ENCODE peak calls at places on chromosomes 2 and 18, in five cellular contexts. B, O, P, Z and T are unnamed samples.

GRCh38 chr18:67597759-67598158 is 81.2 kb upstream of the DSEL start:
- DNase-seq in P (no peak), Z (no peak), O (no peak), B (no peak), T (no peak)

GRCh38 chr2:71327916-71328315 is 3.7 kb upstream of the ZNF638 start:
- DNase-seq in B (no peak), Z (no peak), P (no peak), O (no peak), T (no peak)

GRCh38 chr2:68465081-68465916 is 1.8 kb downstream of the FBXO48 start:
- DNase-seq in Z (no peak), P (no peak), B (no peak), O (no peak), T (no peak)

GRCh38 chr2:231717281-231718180 is 9.2 kb downstream of the PTMA start:
- DNase-seq in P (peak; percentile 67), Z (no peak), O (peak; percentile 53), B (peak; percentile 62), T (peak; percentile 64)

GRCh38 chr2:35714883-35715282 is 640.7 kb upstream of the CRIM1 start:
- DNase-seq in P (no peak), B (no peak), O (no peak), Z (no peak), T (no peak)

GRCh38 chr2:170354409-170354808 is 176.5 kb downstream of the MYO3B start:
- DNase-seq in P (no peak), O (no peak), B (no peak), Z (peak; percentile 23), T (no peak)

GRCh38 chr2:66569321-66569851 is 134.5 kb downstream of the MEIS1 start:
- DNase-seq in Z (no peak), P (no peak), B (no peak), O (no peak), T (no peak)

GRCh38 chr2:25939257-25939668 is 43.0 kb downstream of the KIF3C start:
- DNase-seq in Z (no peak), O (no peak), P (no peak), B (peak; percentile 3), T (no peak)

GRCh38 chr18:23871410-23871809 is 143.1 kb upstream of the TTC39C start:
- DNase-seq in Z (no peak), P (no peak), O (peak; percentile 21), B (no peak), T (no peak)

GRCh38 chr2:236715511-236715961 is 145.9 kb downstream of the ACKR3 start:
- DNase-seq in Z (no peak), B (no peak), P (no peak), O (no peak), T (no peak)

GRCh38 chr2:27264253-27264752 is 1.5 kb upstream of the SLC30A3 start:
- DNase-seq in O (no peak), P (no peak), B (no peak), Z (no peak), T (no peak)

GRCh38 chr2:80467262-80467811 is 162.8 kb upstream of the LRRTM1 start:
- DNase-seq in O (no peak), Z (no peak), B (no peak), P (no peak), T (no peak)

GRCh38 chr2:218378053-218378452 is 4.0 kb upstream of the SLC11A1 start:
- DNase-seq in P (no peak), O (no peak), Z (no peak), B (no peak), T (no peak)

GRCh38 chr2:218384975-218385374 is 2.9 kb downstream of the SLC11A1 start:
- DNase-seq in Z (no peak), B (no peak), P (no peak), O (no peak), T (no peak)

GRCh38 chr2:218383892-218384519 is 1.9 kb downstream of the SLC11A1 start:
- DNase-seq in O (no peak), Z (no peak), P (no peak), B (no peak), T (no peak)

GRCh38 chr2:218382785-218383184 is 712 bp downstream of the SLC11A1 start:
- DNase-seq in B (no peak), P (no peak), Z (no peak), O (no peak), T (no peak)

GRCh38 chr2:218381916-218382366 is at the start of gene SLC11A1:
- DNase-seq in P (no peak), B (no peak), O (no peak), Z (no peak), T (no peak)
- H3K4me2 ChIP-seq in P (peak within 1 kb of the TSS; percentile 67), B (no peak within 1 kb of the TSS), O (no peak within 1 kb of the TSS), Z (no peak within 1 kb of the TSS), T (no peak within 1 kb of the TSS)

DNA sequence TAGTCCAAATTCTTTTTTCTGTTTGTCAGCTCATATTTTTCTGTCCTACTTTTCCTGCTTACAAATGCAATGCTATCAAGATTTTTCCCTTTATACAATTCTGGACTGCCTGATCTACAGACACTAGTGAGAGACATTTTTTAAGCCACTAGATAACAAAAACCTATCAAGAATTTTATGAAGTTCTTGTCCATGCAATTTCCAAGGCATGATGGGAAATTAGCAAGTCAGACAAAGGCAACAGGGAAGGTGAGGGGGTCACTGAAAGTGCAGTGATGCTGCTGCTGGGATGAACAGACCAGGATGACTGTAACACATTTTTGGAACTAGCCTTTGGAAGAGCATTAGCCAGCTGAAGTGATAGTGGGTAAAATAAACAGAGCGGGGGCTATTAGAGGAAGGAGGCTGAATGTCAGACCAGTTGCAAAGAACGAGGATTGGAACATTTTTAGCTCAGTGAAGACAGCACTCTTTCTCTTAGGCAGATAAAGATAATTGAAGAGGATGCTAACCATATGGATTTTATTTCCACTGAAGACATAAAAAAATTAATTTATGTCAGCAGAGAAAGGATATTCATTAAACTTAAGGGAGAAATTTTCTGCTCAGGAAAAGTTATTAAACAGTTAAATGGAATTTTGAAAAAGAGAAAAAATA is 17.9 kb downstream of the NRXN1 start:
- DNase-seq in Z (no peak), O (no peak), B (no peak), P (no peak), T (no peak)
- H3K9ac ChIP-seq in Z (no peak overlapping the region), O (no peak overlapping the region), B (no peak overlapping the region), P (no peak overlapping the region), T (no peak overlapping the region)

GRCh38 chr2:58532641-58533040 is 291.5 kb upstream of the FANCL start:
- DNase-seq in B (no peak), P (no peak), O (no peak), Z (no peak), T (no peak)
- TF ChIP-seq ZNF274 in B (no peak), P (no peak), O (no peak), Z (no peak), T (no peak)

GRCh38 chr2:73269686-73270465 is 14.4 kb downstream of the FBXO41 start:
- DNase-seq in B (no peak), P (no peak), O (no peak), Z (no peak), T (no peak)

GRCh38 chr2:73267008-73267407 is 17.3 kb downstream of the FBXO41 start:
- DNase-seq in B (no peak), P (no peak), Z (no peak), O (no peak), T (no peak)

GRCh38 chr2:73266061-73266891 is 18.0 kb downstream of the FBXO41 start:
- DNase-seq in P (no peak), B (no peak), Z (no peak), O (no peak), T (no peak)

GRCh38 chr2:73268368-73268830 is 15.9 kb downstream of the FBXO41 start:
- DNase-seq in O (no peak), P (no peak), B (no peak), Z (no peak), T (no peak)

DNA sequence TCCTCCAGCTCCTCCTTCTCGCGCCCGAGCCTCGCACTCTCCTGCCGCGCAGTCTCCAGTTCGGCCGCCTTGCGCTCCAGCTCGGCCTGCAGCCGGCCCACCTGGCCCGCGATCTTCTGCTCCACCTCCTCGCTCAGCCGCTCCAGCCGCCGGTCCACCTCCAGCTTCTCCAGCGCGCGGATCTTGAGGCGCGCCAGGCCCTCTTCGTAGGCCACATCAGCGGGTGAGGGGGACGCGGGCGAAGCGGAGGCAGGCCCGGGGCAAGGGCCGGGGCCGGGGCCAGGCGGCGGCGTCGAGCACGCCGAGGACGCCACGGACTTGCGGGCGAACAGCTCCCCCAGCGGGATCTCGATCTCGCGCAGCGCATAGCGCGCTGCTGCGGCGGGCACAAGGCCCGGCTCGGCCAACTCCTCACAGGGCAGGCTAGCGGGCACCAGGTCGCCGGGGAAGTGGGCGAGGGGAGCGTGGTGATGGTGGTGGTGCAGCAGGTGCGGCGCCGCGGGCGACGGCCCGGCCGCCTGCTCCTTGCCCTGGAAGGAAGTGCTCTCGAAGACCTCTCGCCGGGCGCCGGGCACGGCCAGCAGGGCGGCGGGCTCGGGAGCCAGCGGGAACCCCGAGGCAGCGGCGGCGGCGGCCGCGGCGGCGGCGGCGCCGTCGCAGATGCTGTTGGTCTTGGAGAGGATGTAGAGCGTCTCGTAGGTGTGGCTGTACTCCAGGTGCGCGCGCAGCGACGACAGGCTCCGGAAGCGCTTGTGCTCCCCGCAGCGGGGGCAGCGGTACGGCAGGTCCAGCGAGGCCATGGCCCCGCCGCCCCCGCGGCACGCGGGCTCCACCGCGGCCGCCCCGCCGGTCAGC is 15.2 kb downstream of the FBXO41 start:
- DNase-seq in Z (peak; percentile 51), O (no peak), B (no peak), P (no peak), T (peak; percentile 82)
- H3K4me2 ChIP-seq in Z (peak overlapping the region; percentile 77), O (peak overlapping the region; percentile 88), B (no peak overlapping the region), P (no peak overlapping the region), T (peak overlapping the region; percentile 98)

DNA sequence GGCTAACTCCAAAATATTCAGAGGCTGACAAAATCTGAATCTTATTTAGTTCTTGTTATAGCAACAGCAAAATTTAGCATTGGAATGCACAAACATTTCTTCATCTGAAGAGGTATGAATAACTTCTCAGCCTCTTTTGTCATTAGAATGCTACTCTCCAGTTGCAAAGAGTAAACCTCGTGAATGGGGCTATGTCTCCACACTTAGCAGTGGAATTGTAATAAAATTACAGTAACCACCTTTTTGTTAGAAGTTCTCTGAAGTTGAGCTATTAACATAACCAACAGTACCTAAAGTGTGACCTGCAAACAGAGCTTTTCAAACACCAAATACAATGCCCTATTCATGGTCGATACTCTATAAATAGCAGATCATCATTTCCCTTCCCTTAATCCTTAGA is 50.2 kb upstream of the GALNT3 start:
- DNase-seq in O (no peak), B (no peak), P (no peak), Z (no peak), T (no peak)
- H3K9ac ChIP-seq in O (no peak overlapping the region), B (no peak overlapping the region), P (no peak overlapping the region), Z (no peak overlapping the region), T (no peak overlapping the region)

GRCh38 chr2:216217904-216218260 is 108.7 kb downstream of the XRCC5 start:
- DNase-seq in O (no peak), B (no peak), Z (no peak), P (no peak), T (no peak)

GRCh38 chr2:216216951-216217903 is 108.1 kb downstream of the XRCC5 start:
- DNase-seq in O (no peak), P (peak; percentile 49), B (peak; percentile 10), Z (no peak), T (no peak)

GRCh38 chr2:216219866-216220265 is 110.7 kb downstream of the XRCC5 start:
- DNase-seq in B (no peak), O (no peak), P (no peak), Z (no peak), T (no peak)

GRCh38 chr2:216214768-216215167 is 105.6 kb downstream of the XRCC5 start:
- DNase-seq in P (no peak), O (no peak), B (no peak), Z (no peak), T (no peak)

DNA sequence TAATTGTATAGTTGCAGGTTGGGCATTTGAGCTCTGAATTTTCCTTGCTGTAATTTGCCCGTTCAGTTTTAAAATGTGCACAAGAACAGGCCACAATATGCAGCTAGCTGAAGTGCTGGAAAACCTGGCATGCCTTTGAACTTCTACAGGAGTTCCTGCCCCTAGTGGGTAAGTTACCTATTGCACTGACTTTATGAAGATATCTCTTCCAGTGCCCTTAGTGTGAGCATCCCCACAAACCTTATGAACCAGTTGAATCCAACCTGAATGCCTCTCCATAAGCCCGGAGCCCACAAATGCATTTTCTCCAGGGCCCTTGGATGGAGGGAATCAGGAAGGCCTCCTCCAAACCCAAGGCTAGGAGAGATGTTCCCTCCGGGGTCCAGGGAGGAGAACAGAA is 106.8 kb downstream of the XRCC5 start:
- DNase-seq in Z (no peak), P (peak; percentile 59), B (peak; percentile 28), O (no peak), T (no peak)
- TF ChIP-seq ZNF274 in Z (no peak), P (no peak), B (no peak), O (no peak), T (no peak)